ENCODE peak calls at places on chromosomes 4 and X, in nine cellular contexts. X, A, F, U, V, P, K, Y and W are unnamed samples.

GRCh38 chr4:16721618-16722291 is 176.7 kb downstream of the LDB2 start:
- DNase-seq in Y (no peak), K (peak), A (peak), X (peak), V (peak), F (no peak), U (no peak), P (no peak), W (peak)

GRCh38 chr4:60133414-60133813 is 1066.7 kb upstream of the ADGRL3 start:
- DNase-seq in A (no peak), P (no peak), Y (no peak), X (peak), U (peak), F (peak), V (no peak), K (no peak), W (peak)

GRCh38 chr4:73867783-73868182 is 1.4 kb upstream of the CXCL1 start:
- DNase-seq in X (no peak), V (no peak), Y (no peak), U (peak), P (no peak), A (no peak), F (peak), K (no peak), W (peak)

GRCh38 chr4:41517747-41518146 is 20.2 kb upstream of the LIMCH1 start:
- DNase-seq in K (no peak), F (no peak), A (no peak), V (no peak), P (no peak), U (no peak), X (no peak), Y (no peak), W (no peak)

GRCh38 chrX:24023538-24023937 is 3.4 kb downstream of the KLHL15 start:
- DNase-seq in U (no peak), V (no peak), A (no peak), Y (no peak), P (no peak), X (no peak), K (no peak), F (no peak), W (no peak)

GRCh38 chr4:121192500-121192899 is 28.4 kb upstream of the TNIP3 start:
- DNase-seq in Y (peak), F (peak), P (no peak), V (peak), K (peak), U (peak), A (no peak), X (peak), W (peak)

GRCh38 chr4:2891294-2891693 is 47.6 kb downstream of the ADD1 start:
- DNase-seq in U (peak), V (peak), F (no peak), K (no peak), Y (no peak), A (peak), X (peak), P (no peak), W (no peak)

GRCh38 chr4:169254546-169254983 is 16.2 kb downstream of the SH3RF1 start:
- DNase-seq in U (peak), F (no peak), A (peak), P (no peak), K (peak), X (peak), Y (no peak), V (peak), W (peak)

GRCh38 chr4:76226418-76226817 is 12.8 kb upstream of the SCARB2 start:
- DNase-seq in P (no peak), Y (no peak), X (no peak), U (no peak), F (no peak), V (no peak), A (no peak), K (no peak), W (no peak)

GRCh38 chrX:2521092-2521926 is 20.5 kb upstream of the DHRSX start:
- DNase-seq in P (no peak), X (no peak), Y (no peak), U (no peak), F (no peak), V (no peak), A (no peak), K (no peak), W (no peak)

GRCh38 chr4:69773443-69773842 is 13.0 kb upstream of the SULT1B1 start:
- DNase-seq in Y (no peak), P (no peak), X (no peak), V (peak), K (no peak), U (peak), A (no peak), F (no peak), W (no peak)

GRCh38 chr4:4541040-4541631 is 712 bp downstream of the STX18 start:
- DNase-seq in Y (no peak), A (no peak), F (peak), K (no peak), V (peak), U (peak), P (no peak), X (peak), W (peak)

GRCh38 chr4:75940692-75941253 is at the start of gene NAAA:
- DNase-seq in A (no peak), Y (peak), K (peak), X (peak), P (peak), V (peak), U (peak), F (peak), W (peak)

GRCh38 chr4:82090717-82091116 is 283.1 kb downstream of the HNRNPD start:
- DNase-seq in A (no peak), F (no peak), V (no peak), P (no peak), U (no peak), K (no peak), X (no peak), Y (no peak), W (no peak)

GRCh38 chr4:86453044-86453501 is 93.2 kb upstream of the MAPK10 start:
- DNase-seq in P (no peak), X (peak), U (peak), Y (no peak), F (no peak), K (peak), V (peak), A (no peak), W (no peak)

GRCh38 chrX:39955621-39956020 is 142.1 kb downstream of the BCOR start:
- DNase-seq in A (no peak), K (no peak), U (peak), X (no peak), F (no peak), V (no peak), P (no peak), Y (no peak), W (no peak)

GRCh38 chrX:47215291-47215900 is 3.1 kb upstream of the CDK16 start:
- DNase-seq in F (no peak), P (no peak), V (no peak), U (no peak), Y (no peak), K (no peak), A (no peak), X (no peak), W (no peak)

DNA sequence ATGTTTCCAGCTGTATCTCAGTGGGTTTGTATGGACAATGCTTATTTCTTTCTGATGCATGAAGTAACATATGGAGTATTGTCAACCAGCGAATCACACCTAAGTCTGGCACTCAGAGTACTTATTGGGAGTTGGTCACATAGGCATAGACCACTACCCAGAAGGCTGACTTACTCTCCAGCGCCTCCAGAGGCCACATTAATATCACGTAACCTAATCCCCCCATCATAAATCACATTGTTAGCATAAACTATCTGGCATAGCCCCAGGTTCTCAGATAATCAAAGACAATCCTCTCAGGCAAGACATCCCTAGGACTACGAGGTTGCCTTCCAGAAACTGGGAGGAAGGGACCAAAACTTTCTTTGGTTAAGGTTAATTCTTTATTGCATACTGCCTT is 560.5 kb upstream of the PABPC4L start:
- DNase-seq in V (no peak), A (no peak), U (no peak), K (peak), F (no peak), X (no peak), Y (peak), P (no peak), W (peak)
- TF ChIP-seq CTCF in V (no peak), A (no peak), U (peak), K (peak), F (no peak), X (no peak), Y (peak), P (no peak), W (no peak)

DNA sequence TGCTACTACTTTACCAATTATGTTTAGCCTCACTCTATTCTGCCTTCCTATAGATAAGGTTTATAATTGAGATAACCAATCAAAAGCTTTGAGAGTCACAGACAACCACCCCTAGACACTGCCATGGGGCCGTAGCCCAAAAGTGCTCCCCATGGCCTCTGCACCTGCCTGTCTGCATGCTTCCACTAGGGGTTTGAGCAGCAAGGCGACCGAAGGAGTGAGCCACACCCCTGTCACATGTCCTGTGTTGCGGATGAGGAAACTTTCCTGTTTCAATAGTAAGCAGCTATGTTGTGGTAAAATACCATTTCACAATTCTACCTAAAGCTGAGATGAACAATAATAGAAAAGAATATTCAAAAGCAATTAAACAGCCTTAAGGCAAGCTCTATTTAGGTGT is 856.0 kb upstream of the FRG1 start:
- DNase-seq in V (no peak), P (no peak), A (no peak), X (no peak), Y (no peak), U (no peak), F (no peak), K (no peak), W (peak)
- TF ChIP-seq CTCF in V (no peak), P (no peak), A (no peak), X (no peak), Y (no peak), U (no peak), F (no peak), K (no peak), W (no peak)

DNA sequence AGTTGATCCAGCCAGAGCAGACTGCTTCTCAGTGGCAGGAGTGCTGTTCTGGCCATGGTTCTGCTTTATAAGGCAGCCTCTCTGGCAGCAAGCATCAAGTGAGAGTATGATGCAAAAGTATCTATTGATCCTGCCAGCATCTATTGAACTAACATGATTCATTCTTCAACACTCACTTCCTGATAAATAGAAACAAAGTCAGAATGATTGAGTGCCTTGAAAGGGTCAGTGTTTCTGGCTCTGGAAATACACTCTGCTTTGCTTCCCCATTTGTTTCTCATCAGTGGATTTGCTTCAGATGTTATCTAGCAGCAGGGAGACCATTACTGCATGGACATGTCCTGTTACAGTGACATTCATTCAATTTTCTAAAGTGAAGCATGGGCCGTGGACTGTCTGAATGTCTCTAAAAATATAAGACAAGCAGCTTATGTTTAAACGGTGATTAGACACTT is 66.2 kb upstream of the FRAS1 start:
- DNase-seq in P (no peak), K (no peak), X (no peak), F (no peak), V (no peak), Y (no peak), A (no peak), U (peak), W (no peak)
- TF ChIP-seq CTCF in P (no peak), K (no peak), X (no peak), F (no peak), V (no peak), Y (no peak), A (no peak), U (no peak), W (no peak)

GRCh38 chr4:149553959-149554520 is 261.6 kb downstream of the IQCM start:
- DNase-seq in K (peak), P (no peak), F (no peak), V (no peak), X (no peak), Y (no peak), U (no peak), A (no peak), W (no peak)

GRCh38 chr4:149552601-149553000 is 263.0 kb downstream of the IQCM start:
- DNase-seq in A (no peak), K (peak), V (no peak), P (no peak), F (no peak), U (no peak), X (no peak), Y (no peak), W (no peak)

GRCh38 chr4:149555146-149555545 is 260.5 kb downstream of the IQCM start:
- DNase-seq in K (no peak), F (peak), V (peak), P (no peak), A (no peak), X (no peak), Y (no peak), U (peak), W (peak)

GRCh38 chr4:149549911-149550310 is 265.7 kb downstream of the IQCM start:
- DNase-seq in A (no peak), X (no peak), U (peak), F (peak), K (peak), P (no peak), V (peak), Y (peak), W (peak)
- TF ChIP-seq CTCF in A (no peak), X (no peak), U (no peak), F (no peak), K (peak), P (no peak), V (no peak), Y (no peak), W (no peak)

DNA sequence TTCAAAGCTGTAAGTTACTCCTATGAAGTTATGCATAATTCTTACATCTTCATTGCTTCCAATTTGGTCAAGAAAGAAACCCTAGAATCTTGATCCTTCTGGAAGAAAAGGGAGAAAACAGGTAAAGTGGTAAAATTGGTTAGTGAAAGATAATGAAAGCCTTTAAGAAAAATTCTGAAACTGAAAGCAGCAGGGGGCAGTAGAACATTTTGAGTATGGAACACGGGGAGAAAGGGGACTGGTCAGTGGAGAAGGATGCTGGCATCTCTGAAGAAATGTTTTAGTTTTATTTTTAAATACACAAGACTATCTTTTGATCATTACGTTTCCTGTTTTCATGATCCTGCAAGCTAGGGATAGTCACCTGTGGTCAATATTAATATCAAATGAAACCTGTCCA is 54.3 kb downstream of the SLIT2 start:
- DNase-seq in X (peak), V (peak), U (peak), F (no peak), A (no peak), Y (no peak), P (no peak), K (peak), W (peak)
- TF ChIP-seq CTCF in X (peak), V (peak), U (peak), F (no peak), A (peak), Y (no peak), P (no peak), K (peak), W (no peak)

GRCh38 chrX:131741103-131741581 is 197.3 kb downstream of the OR13H1 start:
- DNase-seq in F (no peak), Y (no peak), U (no peak), X (peak), P (peak), V (no peak), A (no peak), K (no peak), W (no peak)

GRCh38 chrX:131745942-131746489 is 202.1 kb downstream of the OR13H1 start:
- DNase-seq in P (no peak), K (no peak), X (no peak), F (no peak), U (no peak), Y (no peak), V (no peak), A (no peak), W (no peak)

GRCh38 chrX:131747173-131747572 is 203.3 kb downstream of the OR13H1 start:
- DNase-seq in K (peak), X (peak), F (no peak), Y (no peak), P (peak), A (peak), V (no peak), U (no peak), W (peak)

DNA sequence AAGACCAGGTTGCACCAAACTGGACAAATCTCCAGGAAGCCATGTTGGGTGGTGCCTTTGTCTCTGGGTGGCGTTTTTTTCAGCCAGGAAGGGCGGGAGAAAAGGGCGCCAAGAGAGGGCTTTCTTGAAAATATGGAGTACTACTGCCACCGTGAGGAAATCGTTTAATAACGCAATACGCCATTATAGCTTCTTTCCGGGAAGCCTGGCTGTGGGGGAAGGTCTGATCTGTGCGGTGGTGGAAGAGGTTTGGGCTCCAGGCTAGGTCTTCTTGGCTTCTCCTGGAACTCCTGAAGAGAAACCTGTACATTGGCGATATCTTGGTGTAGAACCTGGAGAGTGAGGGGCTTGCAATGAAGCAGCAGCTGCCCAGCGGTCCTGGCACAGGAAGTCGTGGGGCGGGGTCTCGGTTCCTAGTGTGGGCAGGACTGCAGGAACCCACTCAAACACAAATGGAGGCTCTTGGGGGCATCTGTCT is 202.7 kb downstream of the OR13H1 start:
- DNase-seq in U (no peak), V (no peak), X (peak), A (no peak), F (no peak), Y (no peak), K (peak), P (peak), W (peak)
- TF ChIP-seq CTCF in U (no peak), V (no peak), X (peak), A (peak), F (no peak), Y (no peak), K (peak), P (no peak), W (peak)